ENCODE peak calls at places on chromosomes 11 and 22, in five cellular contexts. A is effector memory CD8-positive, alpha-beta T cell; I is esophagus squamous epithelium; R is glutamatergic neuron; W is GM12891. C is an unnamed sample.

GRCh38 chr11:68093565-68093964 is 27.6 kb downstream of the CHKA start:
- DNase-seq in A (no peak), I (no peak), R (no peak), W (no peak), C (no peak)

GRCh38 chr11:103325686-103326069 is 216.5 kb downstream of the DYNC2H1 start:
- DNase-seq in A (no peak), I (no peak), R (peak; percentile 56), W (no peak), C (no peak)

GRCh38 chr11:69939551-69940245 is 120.5 kb upstream of the FGF3 start:
- DNase-seq in A (no peak), I (no peak), R (peak; percentile 13), W (no peak), C (no peak)

GRCh38 chr11:27926981-27927481 is 180.9 kb downstream of the KIF18A start:
- DNase-seq in A (no peak), I (no peak), R (no peak), W (no peak), C (no peak)

GRCh38 chr22:49366437-49366836 is 461.2 kb downstream of the BRD1 start:
- DNase-seq in A (no peak), I (no peak), R (no peak), W (no peak), C (no peak)

GRCh38 chr22:28822930-28823481 is 22.6 kb upstream of the XBP1 start:
- DNase-seq in A (no peak), I (no peak), R (no peak), W (no peak), C (no peak)

GRCh38 chr22:42284643-42285181 is 14.3 kb upstream of the TCF20 start:
- DNase-seq in A (no peak), I (no peak), R (peak; percentile 6), W (no peak), C (no peak)

GRCh38 chr11:68370211-68371111 is 58.1 kb downstream of the LRP5 start:
- DNase-seq in A (no peak), I (no peak), R (no peak), W (peak; percentile 93), C (no peak)

GRCh38 chr11:29527391-29527936 is 489.4 kb downstream of the KCNA4 start:
- DNase-seq in A (no peak), I (no peak), R (no peak), W (no peak), C (no peak)

GRCh38 chr11:89176938-89177337 is 737 bp upstream of the TYR start:
- DNase-seq in A (no peak), I (no peak), R (no peak), W (no peak), C (no peak)

GRCh38 chr11:69372589-69373250 is 78.8 kb downstream of the MYEOV start:
- DNase-seq in A (no peak), I (no peak), R (no peak), W (no peak), C (no peak)

GRCh38 chr22:19942886-19943664 is 1.5 kb upstream of the TXNRD2 start:
- DNase-seq in A (no peak), I (no peak), R (no peak), W (no peak), C (no peak)

GRCh38 chr11:75240381-75241035 is at the start of gene TPBGL:
- DNase-seq in A (no peak), I (no peak), R (peak; percentile 53), W (no peak), C (no peak)

GRCh38 chr22:44172370-44173108 is 8.2 kb upstream of the PARVG start:
- DNase-seq in A (no peak), I (no peak), R (no peak), W (peak; percentile 72), C (no peak)

GRCh38 chr11:102733232-102733875 is 8.6 kb upstream of the MMP8 start:
- DNase-seq in A (no peak), I (no peak), R (peak; percentile 77), W (peak; percentile 33), C (peak; percentile 22)